ENCODE peak calls at places on chromosomes 12 and 14, in nine cellular contexts. One of them, this sample, is unnamed.
A peak's percentile ranks its signal among the peaks of the same experiment; 100 is the strongest.

GRCh38 chr14:81465507-81466228 is 65.5 kb upstream of the STON2 start:
- DNase-seq in tibial artery: no peak
- DNase-seq in IMR-90: no peak
- DNase-seq in HCT116: no peak
- DNase-seq in neuronal stem cell: no peak
- DNase-seq in left ventricle myocardium inferior: no peak
- DNase-seq in CD8-positive, alpha-beta memory T cell: no peak
- DNase-seq in effector memory CD4-positive, alpha-beta T cell: no peak
- DNase-seq in NT2/D1: no peak
- DNase-seq in this sample: peak; percentile 61

GRCh38 chr12:93297032-93297431 is 80.7 kb upstream of the NUDT4 start:
- DNase-seq in tibial artery: no peak
- DNase-seq in IMR-90: no peak
- DNase-seq in HCT116: no peak
- DNase-seq in neuronal stem cell: no peak
- DNase-seq in left ventricle myocardium inferior: no peak
- DNase-seq in CD8-positive, alpha-beta memory T cell: no peak
- DNase-seq in effector memory CD4-positive, alpha-beta T cell: no peak
- DNase-seq in NT2/D1: no peak
- DNase-seq in this sample: no peak

GRCh38 chr12:52767020-52767379 is 10.1 kb downstream of the KRT76 start:
- DNase-seq in tibial artery: no peak
- DNase-seq in IMR-90: no peak
- DNase-seq in HCT116: no peak
- DNase-seq in neuronal stem cell: no peak
- DNase-seq in left ventricle myocardium inferior: no peak
- DNase-seq in CD8-positive, alpha-beta memory T cell: no peak
- DNase-seq in effector memory CD4-positive, alpha-beta T cell: no peak
- DNase-seq in NT2/D1: no peak
- DNase-seq in this sample: no peak

GRCh38 chr14:64388533-64389243 is 535 bp downstream of the MTHFD1 start:
- DNase-seq in tibial artery: no peak
- DNase-seq in IMR-90: peak; percentile 30
- DNase-seq in HCT116: no peak
- DNase-seq in neuronal stem cell: no peak
- DNase-seq in left ventricle myocardium inferior: peak; percentile 19
- DNase-seq in CD8-positive, alpha-beta memory T cell: no peak
- DNase-seq in effector memory CD4-positive, alpha-beta T cell: no peak
- DNase-seq in NT2/D1: no peak
- DNase-seq in this sample: no peak

GRCh38 chr12:110002691-110003515 is 3.7 kb downstream of the ANKRD13A start:
- DNase-seq in tibial artery: no peak
- DNase-seq in IMR-90: peak; percentile 52
- DNase-seq in HCT116: no peak
- DNase-seq in neuronal stem cell: no peak
- DNase-seq in left ventricle myocardium inferior: no peak
- DNase-seq in CD8-positive, alpha-beta memory T cell: no peak
- DNase-seq in effector memory CD4-positive, alpha-beta T cell: no peak
- DNase-seq in NT2/D1: no peak
- DNase-seq in this sample: peak; percentile 33

GRCh38 chr14:37019488-37019887 is 152.9 kb downstream of the SLC25A21 start:
- DNase-seq in tibial artery: no peak
- DNase-seq in IMR-90: no peak
- DNase-seq in HCT116: no peak
- DNase-seq in neuronal stem cell: no peak
- DNase-seq in left ventricle myocardium inferior: no peak
- DNase-seq in CD8-positive, alpha-beta memory T cell: no peak
- DNase-seq in effector memory CD4-positive, alpha-beta T cell: no peak
- DNase-seq in NT2/D1: no peak
- DNase-seq in this sample: no peak

GRCh38 chr12:2640709-2641108 is 154.1 kb upstream of the FKBP4 start:
- DNase-seq in tibial artery: peak; percentile 94
- DNase-seq in IMR-90: peak; percentile 99
- DNase-seq in HCT116: peak; percentile 81
- DNase-seq in neuronal stem cell: no peak
- DNase-seq in left ventricle myocardium inferior: peak; percentile 40
- DNase-seq in CD8-positive, alpha-beta memory T cell: no peak
- DNase-seq in effector memory CD4-positive, alpha-beta T cell: no peak
- DNase-seq in NT2/D1: peak; percentile 68
- DNase-seq in this sample: peak; percentile 45

GRCh38 chr12:56221233-56221756 is 427 bp downstream of the RNF41 start:
- DNase-seq in tibial artery: peak; percentile 88
- DNase-seq in IMR-90: peak; percentile 73
- DNase-seq in HCT116: no peak
- DNase-seq in neuronal stem cell: peak; percentile 65
- DNase-seq in left ventricle myocardium inferior: peak; percentile 59
- DNase-seq in CD8-positive, alpha-beta memory T cell: no peak
- DNase-seq in effector memory CD4-positive, alpha-beta T cell: no peak
- DNase-seq in NT2/D1: peak; percentile 54
- DNase-seq in this sample: peak; percentile 65

GRCh38 chr14:75982724-75983358 is 1.0 kb upstream of the TGFB3 start:
- DNase-seq in tibial artery: peak; percentile 77
- DNase-seq in IMR-90: peak; percentile 61
- DNase-seq in HCT116: no peak
- DNase-seq in neuronal stem cell: no peak
- DNase-seq in left ventricle myocardium inferior: peak; percentile 82
- DNase-seq in CD8-positive, alpha-beta memory T cell: no peak
- DNase-seq in effector memory CD4-positive, alpha-beta T cell: no peak
- DNase-seq in NT2/D1: no peak
- DNase-seq in this sample: peak; percentile 62

GRCh38 chr14:51953996-51954395 is 35.4 kb upstream of the RTRAF start:
- DNase-seq in tibial artery: no peak
- DNase-seq in IMR-90: no peak
- DNase-seq in HCT116: no peak
- DNase-seq in neuronal stem cell: no peak
- DNase-seq in left ventricle myocardium inferior: no peak
- DNase-seq in CD8-positive, alpha-beta memory T cell: no peak
- DNase-seq in effector memory CD4-positive, alpha-beta T cell: no peak
- DNase-seq in NT2/D1: no peak
- DNase-seq in this sample: no peak

GRCh38 chr12:42266579-42267230 is 28.7 kb upstream of the YAF2 start:
- DNase-seq in tibial artery: no peak
- DNase-seq in IMR-90: no peak
- DNase-seq in HCT116: no peak
- DNase-seq in neuronal stem cell: no peak
- DNase-seq in left ventricle myocardium inferior: no peak
- DNase-seq in CD8-positive, alpha-beta memory T cell: no peak
- DNase-seq in effector memory CD4-positive, alpha-beta T cell: no peak
- DNase-seq in NT2/D1: no peak
- DNase-seq in this sample: no peak

GRCh38 chr12:1213205-1213604 is 222.2 kb downstream of the ERC1 start:
- DNase-seq in tibial artery: no peak
- DNase-seq in IMR-90: no peak
- DNase-seq in HCT116: no peak
- DNase-seq in neuronal stem cell: no peak
- DNase-seq in left ventricle myocardium inferior: no peak
- DNase-seq in CD8-positive, alpha-beta memory T cell: no peak
- DNase-seq in effector memory CD4-positive, alpha-beta T cell: no peak
- DNase-seq in NT2/D1: no peak
- DNase-seq in this sample: no peak

GRCh38 chr12:14270392-14270791 is 95.1 kb upstream of the ATF7IP start:
- DNase-seq in tibial artery: no peak
- DNase-seq in IMR-90: no peak
- DNase-seq in HCT116: no peak
- DNase-seq in neuronal stem cell: no peak
- DNase-seq in left ventricle myocardium inferior: no peak
- DNase-seq in CD8-positive, alpha-beta memory T cell: no peak
- DNase-seq in effector memory CD4-positive, alpha-beta T cell: no peak
- DNase-seq in NT2/D1: no peak
- DNase-seq in this sample: no peak

GRCh38 chr14:54356172-54356571 is 40.6 kb upstream of the CDKN3 start:
- DNase-seq in tibial artery: no peak
- DNase-seq in IMR-90: peak; percentile 64
- DNase-seq in HCT116: no peak
- DNase-seq in neuronal stem cell: no peak
- DNase-seq in left ventricle myocardium inferior: no peak
- DNase-seq in CD8-positive, alpha-beta memory T cell: no peak
- DNase-seq in effector memory CD4-positive, alpha-beta T cell: no peak
- DNase-seq in NT2/D1: no peak
- DNase-seq in this sample: no peak
- H3K4me1 ChIP-seq in tibial artery: no peaks in the 10 kb centered on the region
- H3K4me1 ChIP-seq in IMR-90: no peaks in the 10 kb centered on the region
- H3K4me1 ChIP-seq in HCT116: no peaks in the 10 kb centered on the region
- H3K4me1 ChIP-seq in neuronal stem cell: peaks cover 1% of the 10 kb centered on the region
- H3K4me1 ChIP-seq in left ventricle myocardium inferior: no peaks in the 10 kb centered on the region
- H3K4me1 ChIP-seq in CD8-positive, alpha-beta memory T cell: no peaks in the 10 kb centered on the region
- H3K4me1 ChIP-seq in effector memory CD4-positive, alpha-beta T cell: no peaks in the 10 kb centered on the region
- H3K4me1 ChIP-seq in NT2/D1: no peaks in the 10 kb centered on the region
- H3K4me1 ChIP-seq in this sample: no peaks in the 10 kb centered on the region

GRCh38 chr12:112838731-112839130 is 47.2 kb downstream of the RPH3A start:
- DNase-seq in tibial artery: no peak
- DNase-seq in IMR-90: no peak
- DNase-seq in HCT116: no peak
- DNase-seq in neuronal stem cell: no peak
- DNase-seq in left ventricle myocardium inferior: no peak
- DNase-seq in CD8-positive, alpha-beta memory T cell: no peak
- DNase-seq in effector memory CD4-positive, alpha-beta T cell: no peak
- DNase-seq in NT2/D1: no peak
- DNase-seq in this sample: no peak
- H3K4me1 ChIP-seq in tibial artery: no peaks in the 10 kb centered on the region
- H3K4me1 ChIP-seq in IMR-90: no peaks in the 10 kb centered on the region
- H3K4me1 ChIP-seq in HCT116: no peaks in the 10 kb centered on the region
- H3K4me1 ChIP-seq in neuronal stem cell: peaks cover 2% of the 10 kb centered on the region
- H3K4me1 ChIP-seq in left ventricle myocardium inferior: no peaks in the 10 kb centered on the region
- H3K4me1 ChIP-seq in CD8-positive, alpha-beta memory T cell: no peaks in the 10 kb centered on the region
- H3K4me1 ChIP-seq in effector memory CD4-positive, alpha-beta T cell: no peaks in the 10 kb centered on the region
- H3K4me1 ChIP-seq in NT2/D1: peaks cover 13% of the 10 kb centered on the region
- H3K4me1 ChIP-seq in this sample: no peaks in the 10 kb centered on the region

GRCh38 chr12:45558353-45558752 is 171.2 kb upstream of the ARID2 start:
- DNase-seq in tibial artery: no peak
- DNase-seq in IMR-90: no peak
- DNase-seq in HCT116: no peak
- DNase-seq in neuronal stem cell: no peak
- DNase-seq in left ventricle myocardium inferior: no peak
- DNase-seq in CD8-positive, alpha-beta memory T cell: no peak
- DNase-seq in effector memory CD4-positive, alpha-beta T cell: no peak
- DNase-seq in NT2/D1: no peak
- DNase-seq in this sample: no peak
- H3K4me1 ChIP-seq in tibial artery: no peaks in the 10 kb centered on the region
- H3K4me1 ChIP-seq in IMR-90: no peaks in the 10 kb centered on the region
- H3K4me1 ChIP-seq in HCT116: no peaks in the 10 kb centered on the region
- H3K4me1 ChIP-seq in neuronal stem cell: no peaks in the 10 kb centered on the region
- H3K4me1 ChIP-seq in left ventricle myocardium inferior: no peaks in the 10 kb centered on the region
- H3K4me1 ChIP-seq in CD8-positive, alpha-beta memory T cell: no peaks in the 10 kb centered on the region
- H3K4me1 ChIP-seq in effector memory CD4-positive, alpha-beta T cell: no peaks in the 10 kb centered on the region
- H3K4me1 ChIP-seq in NT2/D1: no peaks in the 10 kb centered on the region
- H3K4me1 ChIP-seq in this sample: no peaks in the 10 kb centered on the region

GRCh38 chr14:105199093-105199492 is 18.0 kb upstream of the NUDT14 start:
- DNase-seq in tibial artery: no peak
- DNase-seq in IMR-90: peak; percentile 19
- DNase-seq in HCT116: no peak
- DNase-seq in neuronal stem cell: no peak
- DNase-seq in left ventricle myocardium inferior: peak; percentile 56
- DNase-seq in CD8-positive, alpha-beta memory T cell: no peak
- DNase-seq in effector memory CD4-positive, alpha-beta T cell: no peak
- DNase-seq in NT2/D1: no peak
- DNase-seq in this sample: no peak

GRCh38 chr14:105197274-105197673 is 16.2 kb upstream of the NUDT14 start:
- DNase-seq in tibial artery: no peak
- DNase-seq in IMR-90: peak; percentile 35
- DNase-seq in HCT116: no peak
- DNase-seq in neuronal stem cell: peak; percentile 47
- DNase-seq in left ventricle myocardium inferior: peak; percentile 72
- DNase-seq in CD8-positive, alpha-beta memory T cell: no peak
- DNase-seq in effector memory CD4-positive, alpha-beta T cell: no peak
- DNase-seq in NT2/D1: no peak
- DNase-seq in this sample: no peak

GRCh38 chr14:105200074-105200473 is 19.0 kb upstream of the NUDT14 start:
- DNase-seq in tibial artery: no peak
- DNase-seq in IMR-90: no peak
- DNase-seq in HCT116: no peak
- DNase-seq in neuronal stem cell: no peak
- DNase-seq in left ventricle myocardium inferior: no peak
- DNase-seq in CD8-positive, alpha-beta memory T cell: no peak
- DNase-seq in effector memory CD4-positive, alpha-beta T cell: no peak
- DNase-seq in NT2/D1: no peak
- DNase-seq in this sample: no peak

GRCh38 chr14:105200641-105201040 is 19.5 kb upstream of the NUDT14 start:
- DNase-seq in tibial artery: no peak
- DNase-seq in IMR-90: no peak
- DNase-seq in HCT116: no peak
- DNase-seq in neuronal stem cell: no peak
- DNase-seq in left ventricle myocardium inferior: no peak
- DNase-seq in CD8-positive, alpha-beta memory T cell: no peak
- DNase-seq in effector memory CD4-positive, alpha-beta T cell: no peak
- DNase-seq in NT2/D1: no peak
- DNase-seq in this sample: no peak

GRCh38 chr14:105198588-105198987 is 17.5 kb upstream of the NUDT14 start:
- DNase-seq in tibial artery: no peak
- DNase-seq in IMR-90: no peak
- DNase-seq in HCT116: no peak
- DNase-seq in neuronal stem cell: no peak
- DNase-seq in left ventricle myocardium inferior: no peak
- DNase-seq in CD8-positive, alpha-beta memory T cell: no peak
- DNase-seq in effector memory CD4-positive, alpha-beta T cell: no peak
- DNase-seq in NT2/D1: no peak
- DNase-seq in this sample: no peak
- H3K4me1 ChIP-seq in tibial artery: peaks cover 46% of the 10 kb centered on the region
- H3K4me1 ChIP-seq in IMR-90: peaks cover 3% of the 10 kb centered on the region
- H3K4me1 ChIP-seq in HCT116: peaks cover 22% of the 10 kb centered on the region
- H3K4me1 ChIP-seq in neuronal stem cell: peaks cover 30% of the 10 kb centered on the region
- H3K4me1 ChIP-seq in left ventricle myocardium inferior: peaks cover 94% of the 10 kb centered on the region
- H3K4me1 ChIP-seq in CD8-positive, alpha-beta memory T cell: peaks cover 50% of the 10 kb centered on the region
- H3K4me1 ChIP-seq in effector memory CD4-positive, alpha-beta T cell: peaks cover 52% of the 10 kb centered on the region
- H3K4me1 ChIP-seq in NT2/D1: peaks cover 30% of the 10 kb centered on the region
- H3K4me1 ChIP-seq in this sample: no peaks in the 10 kb centered on the region

DNA sequence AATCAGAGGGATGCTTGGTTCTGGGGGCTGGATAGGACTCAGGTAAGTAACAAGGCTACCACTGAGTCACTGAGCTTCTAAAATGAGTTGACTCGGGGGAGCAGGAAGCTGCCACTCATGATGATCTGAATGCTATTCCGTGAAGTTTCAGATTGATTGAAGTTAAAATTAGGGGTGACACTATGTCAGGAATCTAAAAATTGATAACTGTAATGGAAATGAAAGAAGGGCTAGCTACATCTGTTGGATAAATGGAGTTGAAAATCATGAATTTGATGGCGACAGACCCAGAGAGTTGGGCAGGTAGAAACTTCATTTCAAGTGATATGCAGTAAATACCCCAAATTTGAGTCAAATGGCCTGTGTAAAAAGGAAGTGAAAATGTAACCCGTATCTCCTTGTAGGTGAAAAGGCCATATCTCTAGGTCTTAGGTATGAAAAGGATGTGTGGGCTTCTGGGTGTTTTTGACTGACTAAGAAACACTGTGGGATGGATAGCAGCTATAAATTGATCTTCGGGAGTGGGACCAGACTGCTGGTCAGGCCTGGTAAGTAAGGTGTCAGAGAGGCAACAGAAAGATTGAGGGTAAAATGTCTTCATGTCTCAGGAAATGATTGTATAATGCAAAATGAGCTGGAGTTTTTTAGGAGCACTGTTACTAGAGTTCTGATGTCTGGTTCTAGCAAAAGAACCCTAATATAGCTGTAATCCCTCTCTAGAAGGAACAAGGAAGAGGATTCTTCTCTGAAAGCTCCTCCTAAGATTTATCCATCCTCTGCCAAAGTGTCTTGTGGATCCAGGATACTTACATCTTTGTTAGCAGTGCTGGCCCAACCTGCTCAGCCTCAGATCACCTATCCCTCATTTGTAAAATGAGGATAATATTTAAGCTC is 57.3 kb downstream of the DAD1 start:
- DNase-seq in tibial artery: no peak
- DNase-seq in IMR-90: no peak
- DNase-seq in HCT116: no peak
- DNase-seq in neuronal stem cell: no peak
- DNase-seq in left ventricle myocardium inferior: no peak
- DNase-seq in CD8-positive, alpha-beta memory T cell: no peak
- DNase-seq in effector memory CD4-positive, alpha-beta T cell: no peak
- DNase-seq in NT2/D1: no peak
- DNase-seq in this sample: no peak
- H3K4me1 ChIP-seq in tibial artery: peaks cover 1% of the 10 kb centered on the region
- H3K4me1 ChIP-seq in IMR-90: peaks cover under 1% of the 10 kb centered on the region
- H3K4me1 ChIP-seq in HCT116: peaks cover 4% of the 10 kb centered on the region
- H3K4me1 ChIP-seq in neuronal stem cell: no peaks in the 10 kb centered on the region
- H3K4me1 ChIP-seq in left ventricle myocardium inferior: peaks cover 25% of the 10 kb centered on the region
- H3K4me1 ChIP-seq in CD8-positive, alpha-beta memory T cell: peaks cover 93% of the 10 kb centered on the region
- H3K4me1 ChIP-seq in effector memory CD4-positive, alpha-beta T cell: peaks cover 86% of the 10 kb centered on the region
- H3K4me1 ChIP-seq in NT2/D1: no peaks in the 10 kb centered on the region
- H3K4me1 ChIP-seq in this sample: peaks cover 4% of the 10 kb centered on the region